ENCODE peak calls at places on chromosomes 3 and 15, in ten cellular contexts. S, G, T, Y, I, P, U, E, F and J are unnamed samples. For H3K4me1, the result is how much of the 10 kb centered on the place peaks cover.

GRCh38 chr3:58720526-58720925 is 54.0 kb upstream of the FAM3D start:
- DNase-seq in G (no peak), I (no peak), T (no peak), S (no peak), Y (no peak), F (no peak), E (no peak), U (no peak), P (no peak), J (no peak)

GRCh38 chr15:59124261-59124660 is 19.3 kb downstream of the CCNB2 start:
- DNase-seq in P (no peak), Y (no peak), S (no peak), I (no peak), U (no peak), F (peak), G (no peak), E (no peak), T (no peak), J (no peak)

GRCh38 chr3:174430986-174431385 is 428.1 kb upstream of the NAALADL2 start:
- DNase-seq in G (no peak), F (no peak), U (no peak), I (no peak), S (no peak), Y (no peak), T (no peak), E (no peak), P (no peak), J (no peak)

GRCh38 chr3:177282028-177282655 is 84.9 kb upstream of the TBL1XR1 start:
- DNase-seq in Y (no peak), U (no peak), E (no peak), S (no peak), T (no peak), G (no peak), P (no peak), F (peak), I (no peak), J (no peak)

GRCh38 chr15:64251658-64252057 is 88.8 kb upstream of the PPIB start:
- DNase-seq in I (no peak), F (no peak), U (no peak), P (no peak), G (no peak), E (no peak), Y (no peak), S (no peak), T (no peak), J (no peak)

GRCh38 chr3:48057521-48057920 is 41.3 kb upstream of the MAP4 start:
- DNase-seq in U (no peak), T (no peak), Y (no peak), S (no peak), I (no peak), P (no peak), G (no peak), E (no peak), F (no peak), J (no peak)

GRCh38 chr15:89129123-89129815 is 41.0 kb downstream of the ABHD2 start:
- DNase-seq in S (peak), Y (peak), T (no peak), F (peak), I (no peak), E (peak), G (peak), P (peak), U (peak), J (peak)

GRCh38 chr3:99332276-99332675 is 306.1 kb upstream of the COL8A1 start:
- DNase-seq in E (no peak), I (no peak), S (no peak), F (no peak), Y (no peak), U (no peak), P (no peak), T (no peak), G (no peak), J (no peak)

GRCh38 chr3:85090495-85090894 is 131.7 kb downstream of the CADM2 start:
- DNase-seq in G (no peak), P (no peak), S (no peak), U (no peak), T (no peak), I (no peak), Y (no peak), E (no peak), F (no peak), J (no peak)

GRCh38 chr3:102182162-102182561 is 252.7 kb upstream of the ZPLD1 start:
- DNase-seq in G (no peak), T (no peak), P (no peak), F (no peak), U (no peak), S (no peak), Y (peak), E (peak), I (no peak), J (no peak)

GRCh38 chr3:188861847-188862740 is 309.7 kb upstream of the TPRG1 start:
- DNase-seq in U (no peak), F (no peak), P (no peak), T (no peak), I (no peak), Y (no peak), E (peak), G (no peak), S (no peak), J (no peak)

GRCh38 chr15:59282515-59283337 is 76.1 kb downstream of the LDHAL6B start:
- DNase-seq in F (no peak), T (no peak), U (no peak), I (no peak), E (no peak), G (no peak), S (no peak), P (no peak), Y (no peak), J (no peak)

GRCh38 chr15:50463423-50464358 is 39.5 kb downstream of the USP8 start:
- DNase-seq in Y (no peak), G (no peak), E (peak), T (no peak), S (no peak), U (no peak), F (no peak), I (no peak), P (no peak), J (no peak)

GRCh38 chr3:127135241-127136023 is 57.5 kb upstream of the PRR23E start:
- DNase-seq in I (no peak), E (peak), S (no peak), P (no peak), T (no peak), F (no peak), Y (peak), G (no peak), U (no peak), J (no peak)

GRCh38 chr3:106482436-106482835 is 613.6 kb upstream of the CBLB start:
- DNase-seq in F (no peak), G (no peak), S (no peak), T (no peak), U (no peak), Y (no peak), E (peak), P (no peak), I (no peak), J (no peak)

GRCh38 chr3:8900065-8900464 is 63.2 kb downstream of the RAD18 start:
- DNase-seq in U (no peak), E (peak), S (no peak), Y (no peak), I (no peak), P (no peak), F (no peak), G (no peak), T (no peak), J (no peak)

GRCh38 chr3:170476291-170476690 is 57.6 kb downstream of the CLDN11 start:
- DNase-seq in I (no peak), T (no peak), P (no peak), E (peak), Y (no peak), F (no peak), U (no peak), S (no peak), G (no peak), J (no peak)

GRCh38 chr3:155809181-155809580 is 3.1 kb upstream of the C3orf33 start:
- DNase-seq in U (no peak), F (no peak), G (no peak), Y (no peak), I (no peak), P (no peak), E (peak), T (no peak), S (no peak), J (no peak)

GRCh38 chr15:48559270-48559669 is 86.2 kb downstream of the FBN1 start:
- DNase-seq in S (no peak), P (no peak), I (peak), Y (no peak), T (no peak), F (no peak), G (no peak), E (peak), U (peak), J (no peak)

GRCh38 chr3:140827894-140828293 is 113.7 kb upstream of the SLC25A36 start:
- DNase-seq in F (no peak), Y (no peak), I (no peak), E (no peak), P (no peak), G (no peak), U (no peak), T (no peak), S (no peak), J (no peak)

GRCh38 chr15:75815811-75816719 is 27.2 kb upstream of the UBE2Q2 start:
- DNase-seq in S (no peak), T (no peak), P (no peak), I (no peak), E (no peak), F (no peak), Y (no peak), U (no peak), G (no peak), J (no peak)

GRCh38 chr3:149701977-149702350 is 44.1 kb upstream of the WWTR1 start:
- DNase-seq in G (no peak), S (no peak), E (no peak), P (no peak), U (no peak), T (no peak), F (no peak), Y (no peak), I (no peak), J (no peak)

GRCh38 chr3:61686228-61686648 is 124.9 kb downstream of the PTPRG start:
- DNase-seq in Y (no peak), T (no peak), U (no peak), E (no peak), F (no peak), G (no peak), I (no peak), P (no peak), S (no peak), J (no peak)

GRCh38 chr3:8870134-8870533 is 93.1 kb downstream of the RAD18 start:
- DNase-seq in T (no peak), G (no peak), U (no peak), P (no peak), I (no peak), E (no peak), S (no peak), F (no peak), Y (no peak), J (no peak)

GRCh38 chr15:51198701-51199253 is 104.1 kb upstream of the TNFAIP8L3 start:
- DNase-seq in G (no peak), U (no peak), I (no peak), S (no peak), F (no peak), Y (no peak), T (no peak), P (no peak), E (no peak), J (no peak)

GRCh38 chr3:196661400-196661799 is 21.9 kb downstream of the NRROS start:
- DNase-seq in E (no peak), S (no peak), I (no peak), F (no peak), G (no peak), Y (no peak), T (no peak), U (no peak), P (no peak), J (no peak)

GRCh38 chr3:148253713-148254112 is 444.0 kb upstream of the AGTR1 start:
- DNase-seq in T (no peak), Y (no peak), S (no peak), E (no peak), U (no peak), P (no peak), I (no peak), F (no peak), G (no peak), J (no peak)

GRCh38 chr3:136194409-136195257 is 1.5 kb downstream of the MSL2 start:
- DNase-seq in Y (peak), I (no peak), E (peak), G (no peak), F (peak), P (no peak), T (no peak), U (peak), S (peak), J (no peak)

GRCh38 chr15:39296955-39297354 is 283.9 kb upstream of the THBS1 start:
- DNase-seq in T (no peak), Y (no peak), I (no peak), U (no peak), F (no peak), P (no peak), G (no peak), S (no peak), E (no peak), J (no peak)

GRCh38 chr3:72559377-72559776 is 288.9 kb downstream of the SHQ1 start:
- DNase-seq in T (no peak), S (no peak), F (no peak), Y (no peak), P (no peak), G (no peak), E (no peak), U (no peak), I (no peak), J (no peak)

GRCh38 chr3:5122030-5122740 is at the start of gene ARL8B:
- DNase-seq in G (peak), F (peak), P (peak), S (peak), T (peak), U (peak), E (peak), I (peak), Y (peak), J (peak)

GRCh38 chr3:158279584-158279983 is 169.7 kb downstream of the RSRC1 start:
- DNase-seq in F (no peak), E (no peak), Y (no peak), S (no peak), T (no peak), P (no peak), I (no peak), U (no peak), G (no peak), J (no peak)

GRCh38 chr3:44110643-44111042 is 131.0 kb upstream of the TOPAZ1 start:
- DNase-seq in G (no peak), S (no peak), P (no peak), E (no peak), Y (no peak), F (no peak), U (no peak), I (no peak), T (no peak), J (no peak)

GRCh38 chr15:40243126-40243810 is 4.4 kb downstream of the PAK6 start:
- DNase-seq in G (no peak), U (no peak), F (no peak), P (no peak), E (no peak), T (no peak), I (peak), Y (no peak), S (no peak), J (no peak)

GRCh38 chr3:191894406-191894805 is 433.4 kb downstream of the PYDC2 start:
- DNase-seq in P (no peak), E (no peak), Y (no peak), I (no peak), G (no peak), U (no peak), T (no peak), S (no peak), F (no peak), J (no peak)

GRCh38 chr3:69008980-69009379 is 4.5 kb downstream of the EOGT start:
- DNase-seq in I (no peak), S (no peak), Y (no peak), G (no peak), F (no peak), T (no peak), E (no peak), P (no peak), U (no peak), J (no peak)

GRCh38 chr15:89041507-89041906 is 46.7 kb upstream of the ABHD2 start:
- DNase-seq in P (no peak), S (no peak), E (no peak), T (no peak), Y (no peak), G (no peak), I (no peak), U (no peak), F (no peak), J (no peak)

DNA sequence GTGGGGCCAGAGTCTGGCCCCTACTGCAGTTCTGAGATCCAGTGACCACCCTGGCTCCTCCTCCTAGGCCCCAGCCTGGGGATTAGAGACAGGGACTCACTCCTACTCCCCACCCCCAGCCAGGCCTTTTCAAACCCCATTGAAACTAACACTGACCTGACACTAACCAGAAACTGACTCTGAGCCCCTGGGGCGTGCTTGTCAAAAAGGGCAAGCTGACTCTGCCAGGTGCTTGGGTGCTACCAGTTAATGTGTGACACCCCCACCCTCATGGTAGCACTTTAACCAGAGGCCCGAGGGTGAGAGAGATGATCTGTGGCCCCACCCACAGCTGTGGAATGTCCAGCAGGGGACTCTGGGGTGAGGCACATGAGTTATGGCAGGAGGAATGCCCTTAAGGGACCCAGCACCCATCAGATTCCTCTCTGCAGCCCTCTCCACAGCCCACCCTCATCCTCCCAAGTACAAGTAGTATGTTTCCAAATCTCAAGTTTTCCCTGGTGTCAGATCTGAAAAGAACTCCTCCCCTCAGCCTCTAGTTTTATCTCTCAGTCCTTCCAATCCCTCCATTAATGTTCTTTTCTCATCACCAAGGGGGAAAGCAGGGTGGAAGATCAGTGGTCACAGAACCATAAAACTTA is 1.4 kb downstream of the PTH1R start:
- DNase-seq in E (no peak), G (no peak), T (no peak), Y (peak), F (no peak), I (no peak), U (no peak), S (no peak), P (no peak), J (no peak)
- H3K4me1 ChIP-seq in E (under half), G (under half), T (under half), Y (under half), F (under half), I (half or more), U (under half), S (under half), P (under half), J (under half)

GRCh38 chr3:172140499-172141391 is 101.4 kb downstream of the FNDC3B start:
- DNase-seq in G (no peak), P (peak), Y (peak), E (peak), U (no peak), T (no peak), S (no peak), F (peak), I (peak), J (peak)

GRCh38 chr3:172138031-172138538 is 98.7 kb downstream of the FNDC3B start:
- DNase-seq in P (no peak), E (no peak), I (no peak), F (no peak), G (no peak), U (no peak), T (no peak), Y (no peak), S (no peak), J (no peak)

GRCh38 chr3:172139528-172140276 is 100.3 kb downstream of the FNDC3B start:
- DNase-seq in G (no peak), I (no peak), T (no peak), S (no peak), P (no peak), E (no peak), Y (no peak), F (no peak), U (no peak), J (no peak)

GRCh38 chr3:172137287-172138030 is 98.1 kb downstream of the FNDC3B start:
- DNase-seq in T (no peak), E (no peak), P (no peak), G (no peak), Y (no peak), S (no peak), U (no peak), I (no peak), F (no peak), J (no peak)

GRCh38 chr3:172138792-172139507 is 99.6 kb downstream of the FNDC3B start:
- DNase-seq in E (peak), I (peak), P (no peak), Y (peak), U (no peak), T (peak), G (no peak), F (peak), S (no peak), J (peak)
- TF ChIP-seq POLR2A in E (no peak), I (no peak), P (no peak), Y (no peak), U (no peak), T (no peak), G (no peak), F (no peak), S (no peak), J (no peak)

DNA sequence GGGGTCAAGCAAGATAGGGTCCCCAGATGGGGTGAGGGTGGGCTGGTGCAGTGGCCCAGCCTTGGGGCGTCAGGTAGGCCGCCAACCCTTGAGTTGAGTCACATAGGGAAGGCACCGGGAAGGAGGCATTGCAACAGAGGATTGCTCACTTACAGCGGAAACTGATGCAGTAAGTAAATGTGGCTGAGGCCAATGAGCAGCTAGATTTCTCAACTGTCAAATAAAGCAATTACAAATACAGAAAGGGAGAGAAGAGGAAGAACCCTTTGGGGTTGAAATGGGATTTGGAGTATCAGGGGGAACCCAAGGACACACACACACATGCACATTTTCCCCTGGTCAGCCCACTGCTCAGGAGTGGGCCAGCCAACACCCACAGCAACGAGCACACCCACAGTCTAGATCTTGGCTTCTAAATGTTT is 44.0 kb downstream of the CHSY1 start:
- DNase-seq in F (peak), Y (no peak), E (peak), T (no peak), S (no peak), U (no peak), G (no peak), P (no peak), I (peak), J (peak)
- H3K4me1 ChIP-seq in F (under half), Y (under half), E (under half), T (under half), S (under half), U (under half), G (under half), P (under half), I (half or more), J (under half)

DNA sequence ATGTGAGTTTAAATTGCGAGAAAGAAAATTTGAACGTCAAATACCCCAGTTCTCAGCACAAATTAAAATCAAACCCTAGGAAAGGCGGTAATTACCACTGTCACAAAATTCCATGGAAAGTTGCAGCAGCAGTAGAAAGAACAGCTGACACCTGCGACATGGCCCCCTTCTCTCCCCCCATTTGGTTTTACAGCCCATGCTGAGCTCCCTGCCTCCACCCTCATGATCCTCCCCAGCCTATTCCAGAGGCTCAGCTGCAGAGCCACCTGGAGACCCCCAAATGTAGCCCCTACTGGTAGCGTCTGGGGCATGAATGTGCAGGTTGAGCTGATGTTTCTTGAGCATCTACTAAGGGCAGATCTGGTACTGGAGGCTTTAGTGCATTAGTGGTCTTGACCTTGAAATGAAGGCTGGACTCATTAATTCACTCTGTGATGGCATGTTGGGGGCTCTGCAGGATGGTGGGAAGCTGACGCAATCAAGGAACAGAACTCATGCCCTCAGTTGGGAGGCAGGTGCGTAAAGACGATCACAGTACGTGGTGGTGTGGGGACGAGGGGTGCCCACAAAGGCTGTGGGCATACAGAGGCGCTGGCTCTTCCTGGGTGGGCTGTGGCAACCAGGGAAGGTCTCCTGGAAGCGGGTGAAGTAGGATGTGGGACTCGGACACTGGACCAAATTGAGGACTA is 39.6 kb downstream of the PRKCD start:
- DNase-seq in I (no peak), P (no peak), Y (no peak), F (no peak), U (no peak), E (no peak), T (no peak), S (no peak), G (no peak), J (no peak)
- TF ChIP-seq POLR2A in I (no peak), P (no peak), Y (no peak), F (no peak), U (no peak), E (no peak), T (no peak), S (no peak), G (no peak), J (no peak)

GRCh38 chr3:120432105-120432860 is 18.5 kb downstream of the FSTL1 start:
- DNase-seq in S (no peak), G (peak), E (peak), Y (no peak), P (no peak), F (no peak), T (no peak), I (no peak), U (peak), J (no peak)
- H3K4me1 ChIP-seq in S (under half), G (under half), E (half or more), Y (under half), P (under half), F (under half), T (under half), I (half or more), U (under half), J (under half)